ENCODE peak calls at places on chromosomes 7 and 10, in six cellular contexts. Q, W, U, R, X and I are unnamed samples.

GRCh38 chr10:29555746-29556481 is 78.9 kb downstream of the SVIL start:
- DNase-seq in Q (peak; percentile 62), W (no peak), U (no peak), R (no peak), X (no peak), I (no peak)

GRCh38 chr7:106284516-106285050 is at the start of gene NAMPT:
- DNase-seq in Q (peak; percentile 34), W (no peak), U (no peak), R (peak; percentile 49), X (no peak), I (peak; percentile 90)

GRCh38 chr10:29344073-29344820 is 55.4 kb downstream of the LYZL1 start:
- DNase-seq in Q (peak; percentile 37), W (no peak), U (no peak), R (no peak), X (no peak), I (no peak)

GRCh38 chr7:70183278-70183677 is 585.0 kb downstream of the AUTS2 start:
- DNase-seq in Q (no peak), W (no peak), U (no peak), R (peak; percentile 57), X (no peak), I (no peak)

GRCh38 chr10:132877473-132877872 is 64.9 kb downstream of the CFAP46 start:
- DNase-seq in Q (no peak), W (no peak), U (no peak), R (no peak), X (no peak), I (peak; percentile 8)

GRCh38 chr7:7335215-7335614 is 152.9 kb downstream of the C1GALT1 start:
- DNase-seq in Q (no peak), W (no peak), U (no peak), R (no peak), X (no peak), I (no peak)

GRCh38 chr10:72328829-72329204 is 25.9 kb downstream of the DNAJB12 start:
- DNase-seq in Q (no peak), W (no peak), U (no peak), R (no peak), X (no peak), I (no peak)

GRCh38 chr10:4007771-4008170 is 222.8 kb upstream of the KLF6 start:
- DNase-seq in Q (no peak), W (no peak), U (no peak), R (no peak), X (no peak), I (no peak)

GRCh38 chr7:22730921-22731654 is 4.1 kb downstream of the IL6 start:
- DNase-seq in Q (peak; percentile 79), W (no peak), U (no peak), R (no peak), X (no peak), I (no peak)

GRCh38 chr7:47621985-47622561 is 40.2 kb upstream of the TNS3 start:
- DNase-seq in Q (no peak), W (no peak), U (no peak), R (no peak), X (no peak), I (no peak)

GRCh38 chr10:18735711-18736110 is 76.5 kb downstream of the ARL5B start:
- DNase-seq in Q (no peak), W (no peak), U (no peak), R (no peak), X (no peak), I (no peak)

GRCh38 chr7:135147341-135147898 is 452 bp upstream of the TMEM140 start:
- DNase-seq in Q (peak; percentile 56), W (no peak), U (no peak), R (no peak), X (no peak), I (no peak)

GRCh38 chr7:81887098-81887497 is 117.3 kb upstream of the HGF start:
- DNase-seq in Q (no peak), W (no peak), U (no peak), R (no peak), X (peak; percentile 43), I (no peak)